ENCODE peak calls at places on chromosome 18, in six cellular contexts. One of them, this sample, is unnamed.

GRCh38 chr18:56795381-56795780 is 144.2 kb downstream of the WDR7 start:
- DNase-seq in mesenchymal stem cell: no peak
- DNase-seq in IMR-90: peak
- DNase-seq in neuronal stem cell: no peak
- DNase-seq in H1: no peak
- DNase-seq in mesendoderm: no peak
- DNase-seq in this sample: no peak

GRCh38 chr18:37565985-37566478 is 434 bp upstream of the CELF4 start:
- DNase-seq in mesenchymal stem cell: peak
- DNase-seq in IMR-90: peak
- DNase-seq in neuronal stem cell: peak
- DNase-seq in H1: peak
- DNase-seq in mesendoderm: peak
- DNase-seq in this sample: peak

GRCh38 chr18:43422483-43422882 is 145.2 kb upstream of the SYT4 start:
- DNase-seq in mesenchymal stem cell: peak
- DNase-seq in IMR-90: no peak
- DNase-seq in neuronal stem cell: no peak
- DNase-seq in H1: no peak
- DNase-seq in mesendoderm: peak
- DNase-seq in this sample: peak

GRCh38 chr18:77039196-77040140 is 93.1 kb downstream of the MBP start:
- DNase-seq in mesenchymal stem cell: no peak
- DNase-seq in IMR-90: no peak
- DNase-seq in neuronal stem cell: no peak
- DNase-seq in H1: no peak
- DNase-seq in mesendoderm: no peak
- DNase-seq in this sample: no peak

GRCh38 chr18:23683671-23684070 is 5.6 kb upstream of the LAMA3 start:
- DNase-seq in mesenchymal stem cell: no peak
- DNase-seq in IMR-90: peak
- DNase-seq in neuronal stem cell: no peak
- DNase-seq in H1: no peak
- DNase-seq in mesendoderm: no peak
- DNase-seq in this sample: no peak

GRCh38 chr18:49274188-49274714 is 186.2 kb downstream of the DYM start:
- DNase-seq in mesenchymal stem cell: peak
- DNase-seq in IMR-90: peak
- DNase-seq in neuronal stem cell: no peak
- DNase-seq in H1: no peak
- DNase-seq in mesendoderm: no peak
- DNase-seq in this sample: no peak

GRCh38 chr18:12315911-12316310 is 7.9 kb downstream of the TUBB6 start:
- DNase-seq in mesenchymal stem cell: no peak
- DNase-seq in IMR-90: no peak
- DNase-seq in neuronal stem cell: no peak
- DNase-seq in H1: no peak
- DNase-seq in mesendoderm: no peak
- DNase-seq in this sample: no peak

GRCh38 chr18:68713791-68714190 is 1.1 kb downstream of the TMX3 start:
- DNase-seq in mesenchymal stem cell: no peak
- DNase-seq in IMR-90: no peak
- DNase-seq in neuronal stem cell: no peak
- DNase-seq in H1: no peak
- DNase-seq in mesendoderm: no peak
- DNase-seq in this sample: no peak

GRCh38 chr18:23373564-23373963 is 79.5 kb upstream of the RIOK3 start:
- DNase-seq in mesenchymal stem cell: no peak
- DNase-seq in IMR-90: no peak
- DNase-seq in neuronal stem cell: no peak
- DNase-seq in H1: no peak
- DNase-seq in mesendoderm: no peak
- DNase-seq in this sample: no peak

GRCh38 chr18:69400976-69401474 is 337 bp downstream of the DOK6 start:
- DNase-seq in mesenchymal stem cell: peak
- DNase-seq in IMR-90: peak
- DNase-seq in neuronal stem cell: peak
- DNase-seq in H1: peak
- DNase-seq in mesendoderm: peak
- DNase-seq in this sample: no peak

GRCh38 chr18:35337256-35337655 is 7.0 kb downstream of the ZNF24 start:
- DNase-seq in mesenchymal stem cell: peak
- DNase-seq in IMR-90: no peak
- DNase-seq in neuronal stem cell: no peak
- DNase-seq in H1: no peak
- DNase-seq in mesendoderm: no peak
- DNase-seq in this sample: no peak

GRCh38 chr18:49071776-49072175 is 121.0 kb upstream of the SMAD7 start:
- DNase-seq in mesenchymal stem cell: no peak
- DNase-seq in IMR-90: no peak
- DNase-seq in neuronal stem cell: no peak
- DNase-seq in H1: no peak
- DNase-seq in mesendoderm: no peak
- DNase-seq in this sample: no peak

GRCh38 chr18:46677609-46678470 is 20.8 kb upstream of the LOXHD1 start:
- DNase-seq in mesenchymal stem cell: peak
- DNase-seq in IMR-90: no peak
- DNase-seq in neuronal stem cell: no peak
- DNase-seq in H1: no peak
- DNase-seq in mesendoderm: peak
- DNase-seq in this sample: no peak

GRCh38 chr18:58581265-58581664 is 47.6 kb downstream of the ALPK2 start:
- DNase-seq in mesenchymal stem cell: peak
- DNase-seq in IMR-90: peak
- DNase-seq in neuronal stem cell: no peak
- DNase-seq in H1: no peak
- DNase-seq in mesendoderm: peak
- DNase-seq in this sample: peak

GRCh38 chr18:13470555-13471494 is 252.3 kb downstream of the LDLRAD4 start:
- DNase-seq in mesenchymal stem cell: no peak
- DNase-seq in IMR-90: no peak
- DNase-seq in neuronal stem cell: no peak
- DNase-seq in H1: no peak
- DNase-seq in mesendoderm: no peak
- DNase-seq in this sample: no peak

GRCh38 chr18:8163287-8163959 is 445.8 kb upstream of the RAB12 start:
- DNase-seq in mesenchymal stem cell: no peak
- DNase-seq in IMR-90: no peak
- DNase-seq in neuronal stem cell: no peak
- DNase-seq in H1: no peak
- DNase-seq in mesendoderm: no peak
- DNase-seq in this sample: no peak

GRCh38 chr18:54812885-54813284 is 15.4 kb upstream of the RAB27B start:
- DNase-seq in mesenchymal stem cell: no peak
- DNase-seq in IMR-90: no peak
- DNase-seq in neuronal stem cell: no peak
- DNase-seq in H1: no peak
- DNase-seq in mesendoderm: no peak
- DNase-seq in this sample: no peak

GRCh38 chr18:45249306-45249705 is 366.0 kb upstream of the SLC14A2 start:
- DNase-seq in mesenchymal stem cell: peak
- DNase-seq in IMR-90: peak
- DNase-seq in neuronal stem cell: no peak
- DNase-seq in H1: no peak
- DNase-seq in mesendoderm: no peak
- DNase-seq in this sample: no peak

GRCh38 chr18:76847926-76848325 is 25.6 kb downstream of the ZNF236 start:
- DNase-seq in mesenchymal stem cell: peak
- DNase-seq in IMR-90: no peak
- DNase-seq in neuronal stem cell: no peak
- DNase-seq in H1: no peak
- DNase-seq in mesendoderm: peak
- DNase-seq in this sample: peak

GRCh38 chr18:48022021-48022420 is 91.6 kb upstream of the SMAD2 start:
- DNase-seq in mesenchymal stem cell: no peak
- DNase-seq in IMR-90: no peak
- DNase-seq in neuronal stem cell: no peak
- DNase-seq in H1: no peak
- DNase-seq in mesendoderm: no peak
- DNase-seq in this sample: no peak

GRCh38 chr18:9537638-9538037 is 62.3 kb downstream of the RALBP1 start:
- DNase-seq in mesenchymal stem cell: no peak
- DNase-seq in IMR-90: no peak
- DNase-seq in neuronal stem cell: no peak
- DNase-seq in H1: no peak
- DNase-seq in mesendoderm: no peak
- DNase-seq in this sample: no peak

GRCh38 chr18:9539283-9539682 is 64.0 kb downstream of the RALBP1 start:
- DNase-seq in mesenchymal stem cell: peak
- DNase-seq in IMR-90: peak
- DNase-seq in neuronal stem cell: no peak
- DNase-seq in H1: no peak
- DNase-seq in mesendoderm: no peak
- DNase-seq in this sample: no peak

GRCh38 chr18:9535430-9535972 is 60.2 kb downstream of the RALBP1 start:
- DNase-seq in mesenchymal stem cell: peak
- DNase-seq in IMR-90: peak
- DNase-seq in neuronal stem cell: peak
- DNase-seq in H1: no peak
- DNase-seq in mesendoderm: no peak
- DNase-seq in this sample: no peak

GRCh38 chr18:9534844-9535243 is 59.5 kb downstream of the RALBP1 start:
- DNase-seq in mesenchymal stem cell: no peak
- DNase-seq in IMR-90: no peak
- DNase-seq in neuronal stem cell: no peak
- DNase-seq in H1: no peak
- DNase-seq in mesendoderm: no peak
- DNase-seq in this sample: no peak

DNA sequence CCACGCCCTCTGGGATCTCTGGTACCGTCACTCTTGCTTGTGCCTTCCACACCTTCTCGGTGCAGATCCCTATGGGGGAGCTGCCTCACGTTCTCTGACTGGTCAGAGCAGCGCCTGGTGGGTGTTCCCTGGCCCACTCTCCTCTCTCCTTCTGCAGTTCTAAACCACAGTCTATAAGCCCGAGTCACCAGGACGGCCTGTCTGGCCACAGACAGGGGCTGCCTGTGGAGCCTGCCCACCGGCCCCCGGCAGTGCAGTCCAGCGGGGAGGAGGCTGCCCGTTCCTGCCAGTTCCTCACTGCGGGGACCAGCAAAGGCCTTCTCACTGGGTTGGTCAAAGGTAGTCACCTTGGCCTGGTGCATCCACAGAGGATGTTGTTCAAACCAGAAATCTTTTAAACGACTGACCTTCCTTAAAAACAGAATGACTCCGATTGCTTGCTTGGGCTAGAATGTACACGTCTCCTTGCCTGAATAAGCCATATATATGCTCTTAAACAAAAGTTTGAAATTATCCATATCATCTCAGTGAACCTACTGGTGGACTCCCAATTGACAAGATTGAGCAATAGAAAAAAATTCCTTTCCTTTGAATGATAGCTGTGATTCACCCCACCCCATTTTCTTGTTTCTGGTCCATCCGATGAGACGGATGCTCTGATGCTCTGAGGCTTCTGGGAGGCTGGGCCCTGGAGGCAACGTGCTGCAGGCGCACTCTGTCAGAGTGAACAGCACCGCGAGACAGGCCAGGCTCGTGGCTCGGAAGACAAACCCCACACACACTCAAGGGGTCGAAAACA is 61.2 kb downstream of the RALBP1 start:
- DNase-seq in mesenchymal stem cell: no peak
- DNase-seq in IMR-90: peak
- DNase-seq in neuronal stem cell: no peak
- DNase-seq in H1: no peak
- DNase-seq in mesendoderm: no peak
- DNase-seq in this sample: no peak
- H2BK5ac ChIP-seq in mesenchymal stem cell: no peak
- H2BK5ac ChIP-seq in IMR-90: peak
- H2BK5ac ChIP-seq in neuronal stem cell: no peak
- H2BK5ac ChIP-seq in H1: no peak
- H2BK5ac ChIP-seq in mesendoderm: no peak
- H2BK5ac ChIP-seq in this sample: no peak

DNA sequence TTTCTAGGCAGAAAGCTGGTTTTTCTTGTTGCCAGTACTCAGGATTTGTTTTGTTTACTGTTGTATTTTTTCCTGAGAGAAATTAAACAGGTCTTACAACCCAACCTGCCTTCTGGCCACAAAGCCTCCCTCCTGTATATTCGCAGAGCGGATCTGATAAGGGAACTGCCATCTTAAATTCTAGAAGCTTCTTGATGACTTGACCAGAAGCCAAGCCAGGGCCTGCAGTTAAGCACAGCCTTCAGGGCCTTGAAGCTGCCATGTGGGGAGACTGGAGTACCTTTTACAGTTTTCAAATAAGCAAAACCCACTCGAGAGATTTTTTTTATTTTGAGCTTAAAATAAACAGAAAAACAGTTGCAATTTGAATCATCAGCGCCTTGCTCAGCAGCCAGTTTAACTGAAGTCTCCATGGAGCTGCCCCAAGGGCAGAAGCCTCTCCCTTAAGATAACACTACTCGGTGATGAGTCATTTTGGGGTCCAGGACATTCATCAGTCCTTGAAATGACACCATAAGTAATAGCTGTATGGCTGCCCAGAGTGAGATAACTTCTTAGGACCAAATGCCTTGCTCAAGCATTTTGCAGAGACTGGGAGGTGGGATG is 51.5 kb upstream of the PHLPP1 start:
- DNase-seq in mesenchymal stem cell: peak
- DNase-seq in IMR-90: peak
- DNase-seq in neuronal stem cell: no peak
- DNase-seq in H1: no peak
- DNase-seq in mesendoderm: peak
- DNase-seq in this sample: no peak
- H2BK5ac ChIP-seq in mesenchymal stem cell: no peak
- H2BK5ac ChIP-seq in IMR-90: no peak
- H2BK5ac ChIP-seq in neuronal stem cell: no peak
- H2BK5ac ChIP-seq in H1: no peak
- H2BK5ac ChIP-seq in mesendoderm: no peak
- H2BK5ac ChIP-seq in this sample: no peak

GRCh38 chr18:5979971-5980457 is 84.7 kb upstream of the TMEM200C start:
- DNase-seq in mesenchymal stem cell: no peak
- DNase-seq in IMR-90: no peak
- DNase-seq in neuronal stem cell: no peak
- DNase-seq in H1: peak
- DNase-seq in mesendoderm: no peak
- DNase-seq in this sample: peak
- H2BK5ac ChIP-seq in mesenchymal stem cell: no peak
- H2BK5ac ChIP-seq in IMR-90: no peak
- H2BK5ac ChIP-seq in neuronal stem cell: no peak
- H2BK5ac ChIP-seq in H1: peak
- H2BK5ac ChIP-seq in mesendoderm: peak
- H2BK5ac ChIP-seq in this sample: no peak

GRCh38 chr18:59697236-59697932 is at the start of gene CCBE1:
- DNase-seq in mesenchymal stem cell: peak
- DNase-seq in IMR-90: peak
- DNase-seq in neuronal stem cell: peak
- DNase-seq in H1: peak
- DNase-seq in mesendoderm: peak
- DNase-seq in this sample: peak

GRCh38 chr18:59699061-59699460 is 1.8 kb upstream of the CCBE1 start:
- DNase-seq in mesenchymal stem cell: no peak
- DNase-seq in IMR-90: no peak
- DNase-seq in neuronal stem cell: no peak
- DNase-seq in H1: no peak
- DNase-seq in mesendoderm: no peak
- DNase-seq in this sample: no peak

GRCh38 chr18:59699750-59700534 is 2.7 kb upstream of the CCBE1 start:
- DNase-seq in mesenchymal stem cell: no peak
- DNase-seq in IMR-90: no peak
- DNase-seq in neuronal stem cell: no peak
- DNase-seq in H1: no peak
- DNase-seq in mesendoderm: no peak
- DNase-seq in this sample: no peak

GRCh38 chr18:59701272-59701671 is 4.0 kb upstream of the CCBE1 start:
- DNase-seq in mesenchymal stem cell: no peak
- DNase-seq in IMR-90: no peak
- DNase-seq in neuronal stem cell: no peak
- DNase-seq in H1: no peak
- DNase-seq in mesendoderm: no peak
- DNase-seq in this sample: no peak

GRCh38 chr18:59700535-59700967 is 3.3 kb upstream of the CCBE1 start:
- DNase-seq in mesenchymal stem cell: no peak
- DNase-seq in IMR-90: no peak
- DNase-seq in neuronal stem cell: no peak
- DNase-seq in H1: no peak
- DNase-seq in mesendoderm: no peak
- DNase-seq in this sample: no peak
- H2BK5ac ChIP-seq in mesenchymal stem cell: no peak
- H2BK5ac ChIP-seq in IMR-90: peak
- H2BK5ac ChIP-seq in neuronal stem cell: no peak
- H2BK5ac ChIP-seq in H1: no peak
- H2BK5ac ChIP-seq in mesendoderm: no peak
- H2BK5ac ChIP-seq in this sample: no peak